ENCODE peak calls at places on chromosome 20, in nine cellular contexts. One of them, this sample, is unnamed.

GRCh38 chr20:36237477-36237876 is 1.2 kb downstream of the AAR2 start:
- DNase-seq in endodermal cell: no peak
- DNase-seq in heart left ventricle: no peak
- DNase-seq in ovary: no peak
- DNase-seq in spleen: no peak
- DNase-seq in small intestine: no peak
- DNase-seq in AG04450: no peak
- DNase-seq in GM23248: peak; percentile 28
- DNase-seq in SK-N-SH: no peak
- DNase-seq in this sample: no peak

GRCh38 chr20:58470336-58470978 is 44.7 kb downstream of the APCDD1L start:
- DNase-seq in endodermal cell: peak; percentile 32
- DNase-seq in ovary: no peak
- DNase-seq in SK-N-SH: no peak
- DNase-seq in GM23248: no peak
- DNase-seq in AG04450: no peak
- DNase-seq in spleen: no peak
- DNase-seq in small intestine: no peak
- DNase-seq in heart left ventricle: no peak
- DNase-seq in this sample: no peak

GRCh38 chr20:7348253-7348652 is 580.8 kb downstream of the BMP2 start:
- DNase-seq in spleen: no peak
- DNase-seq in AG04450: no peak
- DNase-seq in heart left ventricle: no peak
- DNase-seq in GM23248: peak; percentile 15
- DNase-seq in small intestine: no peak
- DNase-seq in ovary: no peak
- DNase-seq in SK-N-SH: no peak
- DNase-seq in endodermal cell: no peak
- DNase-seq in this sample: no peak

GRCh38 chr20:49768204-49769124 is 44.2 kb upstream of the SLC9A8 start:
- DNase-seq in GM23248: peak; percentile 87
- DNase-seq in ovary: peak; percentile 55
- DNase-seq in spleen: no peak
- DNase-seq in heart left ventricle: peak; percentile 34
- DNase-seq in small intestine: peak; percentile 82
- DNase-seq in endodermal cell: peak; percentile 74
- DNase-seq in AG04450: peak; percentile 38
- DNase-seq in SK-N-SH: no peak
- DNase-seq in this sample: no peak

GRCh38 chr20:46308258-46309157 is at the start of gene CDH22:
- DNase-seq in spleen: no peak
- DNase-seq in ovary: peak; percentile 76
- DNase-seq in GM23248: peak; percentile 65
- DNase-seq in endodermal cell: peak; percentile 85
- DNase-seq in small intestine: no peak
- DNase-seq in AG04450: no peak
- DNase-seq in SK-N-SH: peak; percentile 91
- DNase-seq in heart left ventricle: peak; percentile 31
- DNase-seq in this sample: peak; percentile 37

GRCh38 chr20:1567392-1568165 is 10.1 kb upstream of the SIRPD start:
- DNase-seq in SK-N-SH: no peak
- DNase-seq in endodermal cell: peak; percentile 72
- DNase-seq in small intestine: no peak
- DNase-seq in heart left ventricle: no peak
- DNase-seq in spleen: no peak
- DNase-seq in GM23248: peak; percentile 88
- DNase-seq in ovary: no peak
- DNase-seq in AG04450: no peak
- DNase-seq in this sample: no peak

GRCh38 chr20:48831702-48832422 is 4.1 kb upstream of the PREX1 start:
- DNase-seq in heart left ventricle: peak; percentile 57
- DNase-seq in AG04450: no peak
- DNase-seq in ovary: no peak
- DNase-seq in spleen: peak; percentile 70
- DNase-seq in small intestine: no peak
- DNase-seq in GM23248: peak; percentile 70
- DNase-seq in endodermal cell: no peak
- DNase-seq in SK-N-SH: no peak
- DNase-seq in this sample: peak; percentile 60

GRCh38 chr20:10282930-10283556 is 64.4 kb downstream of the SNAP25 start:
- DNase-seq in AG04450: no peak
- DNase-seq in SK-N-SH: no peak
- DNase-seq in GM23248: peak; percentile 50
- DNase-seq in ovary: no peak
- DNase-seq in small intestine: no peak
- DNase-seq in heart left ventricle: no peak
- DNase-seq in endodermal cell: no peak
- DNase-seq in spleen: no peak
- DNase-seq in this sample: no peak

GRCh38 chr20:32790751-32791057 is 28.5 kb downstream of the DNMT3B start:
- DNase-seq in SK-N-SH: no peak
- DNase-seq in small intestine: no peak
- DNase-seq in AG04450: no peak
- DNase-seq in endodermal cell: no peak
- DNase-seq in GM23248: no peak
- DNase-seq in heart left ventricle: no peak
- DNase-seq in ovary: no peak
- DNase-seq in spleen: no peak
- DNase-seq in this sample: no peak

GRCh38 chr20:21513881-21514540 is at the start of gene NKX2-2:
- DNase-seq in AG04450: no peak
- DNase-seq in SK-N-SH: peak; percentile 32
- DNase-seq in GM23248: no peak
- DNase-seq in spleen: no peak
- DNase-seq in small intestine: no peak
- DNase-seq in heart left ventricle: no peak
- DNase-seq in endodermal cell: peak; percentile 82
- DNase-seq in ovary: no peak
- DNase-seq in this sample: no peak

GRCh38 chr20:63898882-63899558 is 4.1 kb downstream of the DNAJC5 start:
- DNase-seq in ovary: no peak
- DNase-seq in heart left ventricle: no peak
- DNase-seq in AG04450: no peak
- DNase-seq in GM23248: no peak
- DNase-seq in small intestine: no peak
- DNase-seq in SK-N-SH: no peak
- DNase-seq in spleen: peak; percentile 81
- DNase-seq in endodermal cell: no peak
- DNase-seq in this sample: no peak

GRCh38 chr20:32877507-32877906 is 18.8 kb downstream of the EFCAB8 start:
- DNase-seq in AG04450: peak; percentile 81
- DNase-seq in spleen: no peak
- DNase-seq in endodermal cell: no peak
- DNase-seq in ovary: no peak
- DNase-seq in small intestine: no peak
- DNase-seq in heart left ventricle: no peak
- DNase-seq in GM23248: no peak
- DNase-seq in SK-N-SH: no peak
- DNase-seq in this sample: no peak

GRCh38 chr20:60984666-60985065 is 267.4 kb upstream of the CDH4 start:
- DNase-seq in GM23248: no peak
- DNase-seq in heart left ventricle: no peak
- DNase-seq in small intestine: no peak
- DNase-seq in AG04450: no peak
- DNase-seq in endodermal cell: no peak
- DNase-seq in SK-N-SH: no peak
- DNase-seq in ovary: no peak
- DNase-seq in spleen: no peak
- DNase-seq in this sample: no peak

GRCh38 chr20:46260480-46260879 is 47.8 kb downstream of the CDH22 start:
- DNase-seq in GM23248: peak; percentile 19
- DNase-seq in small intestine: no peak
- DNase-seq in heart left ventricle: no peak
- DNase-seq in SK-N-SH: no peak
- DNase-seq in AG04450: no peak
- DNase-seq in spleen: no peak
- DNase-seq in ovary: no peak
- DNase-seq in endodermal cell: no peak
- DNase-seq in this sample: peak; percentile 48

GRCh38 chr20:24875078-24875477 is 74.0 kb upstream of the CST7 start:
- DNase-seq in spleen: no peak
- DNase-seq in ovary: no peak
- DNase-seq in GM23248: no peak
- DNase-seq in heart left ventricle: no peak
- DNase-seq in AG04450: no peak
- DNase-seq in small intestine: no peak
- DNase-seq in SK-N-SH: no peak
- DNase-seq in endodermal cell: no peak
- DNase-seq in this sample: no peak

DNA sequence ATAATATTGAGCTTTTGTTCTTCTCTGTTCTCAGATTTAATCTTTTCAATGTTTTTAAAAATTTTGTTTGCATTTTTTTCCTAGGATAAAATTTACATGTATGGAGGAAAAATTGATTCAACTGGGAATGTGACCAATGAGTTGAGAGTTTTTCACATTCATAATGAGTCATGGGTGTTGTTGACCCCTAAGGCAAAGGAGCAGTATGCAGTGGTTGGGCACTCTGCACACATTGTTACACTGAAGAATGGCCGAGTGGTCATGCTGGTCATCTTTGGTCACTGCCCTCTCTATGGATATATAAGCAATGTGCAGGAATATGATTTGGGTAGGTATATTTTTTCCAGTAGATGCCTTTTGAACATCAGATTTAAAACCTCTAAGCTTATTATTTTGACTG is 89.8 kb downstream of the ATRN start:
- DNase-seq in AG04450: no peak
- DNase-seq in GM23248: peak; percentile 40
- DNase-seq in heart left ventricle: no peak
- DNase-seq in ovary: no peak
- DNase-seq in spleen: no peak
- DNase-seq in SK-N-SH: no peak
- DNase-seq in endodermal cell: no peak
- DNase-seq in small intestine: no peak
- DNase-seq in this sample: no peak
- H3K4me3 ChIP-seq in AG04450: no peak overlapping the region
- H3K4me3 ChIP-seq in GM23248: no peak overlapping the region
- H3K4me3 ChIP-seq in heart left ventricle: no peak overlapping the region
- H3K4me3 ChIP-seq in ovary: no peak overlapping the region
- H3K4me3 ChIP-seq in spleen: no peak overlapping the region
- H3K4me3 ChIP-seq in SK-N-SH: no peak overlapping the region
- H3K4me3 ChIP-seq in endodermal cell: no peak overlapping the region
- H3K4me3 ChIP-seq in small intestine: no peak overlapping the region
- H3K4me3 ChIP-seq in this sample: no peak overlapping the region

GRCh38 chr20:56899495-56899894 is 270.4 kb downstream of the TFAP2C start:
- DNase-seq in SK-N-SH: no peak
- DNase-seq in small intestine: no peak
- DNase-seq in spleen: no peak
- DNase-seq in ovary: no peak
- DNase-seq in GM23248: no peak
- DNase-seq in AG04450: no peak
- DNase-seq in heart left ventricle: no peak
- DNase-seq in endodermal cell: no peak
- DNase-seq in this sample: no peak

GRCh38 chr20:56903858-56904257 is 274.8 kb downstream of the TFAP2C start:
- DNase-seq in AG04450: no peak
- DNase-seq in SK-N-SH: no peak
- DNase-seq in endodermal cell: no peak
- DNase-seq in ovary: no peak
- DNase-seq in spleen: no peak
- DNase-seq in small intestine: no peak
- DNase-seq in GM23248: no peak
- DNase-seq in heart left ventricle: no peak
- DNase-seq in this sample: no peak

GRCh38 chr20:56900252-56900651 is 271.1 kb downstream of the TFAP2C start:
- DNase-seq in spleen: no peak
- DNase-seq in heart left ventricle: no peak
- DNase-seq in SK-N-SH: no peak
- DNase-seq in endodermal cell: no peak
- DNase-seq in small intestine: no peak
- DNase-seq in AG04450: no peak
- DNase-seq in GM23248: no peak
- DNase-seq in ovary: no peak
- DNase-seq in this sample: no peak

GRCh38 chr20:56897318-56897962 is 268.3 kb downstream of the TFAP2C start:
- DNase-seq in spleen: no peak
- DNase-seq in AG04450: no peak
- DNase-seq in endodermal cell: peak; percentile 61
- DNase-seq in small intestine: no peak
- DNase-seq in SK-N-SH: no peak
- DNase-seq in ovary: no peak
- DNase-seq in heart left ventricle: no peak
- DNase-seq in GM23248: no peak
- DNase-seq in this sample: no peak

GRCh38 chr20:56903421-56903820 is 274.3 kb downstream of the TFAP2C start:
- DNase-seq in spleen: no peak
- DNase-seq in endodermal cell: no peak
- DNase-seq in AG04450: no peak
- DNase-seq in small intestine: no peak
- DNase-seq in GM23248: no peak
- DNase-seq in heart left ventricle: no peak
- DNase-seq in ovary: no peak
- DNase-seq in SK-N-SH: no peak
- DNase-seq in this sample: no peak
- H3K27me3 ChIP-seq in spleen: peaks cover 7% of the 10 kb centered on the region
- H3K27me3 ChIP-seq in endodermal cell: no peaks in the 10 kb centered on the region
- H3K27me3 ChIP-seq in AG04450: no peaks in the 10 kb centered on the region
- H3K27me3 ChIP-seq in small intestine: no peaks in the 10 kb centered on the region
- H3K27me3 ChIP-seq in GM23248: peaks cover 7% of the 10 kb centered on the region
- H3K27me3 ChIP-seq in heart left ventricle: no peaks in the 10 kb centered on the region
- H3K27me3 ChIP-seq in ovary: no peaks in the 10 kb centered on the region
- H3K27me3 ChIP-seq in SK-N-SH: peaks cover 5% of the 10 kb centered on the region
- H3K27me3 ChIP-seq in this sample: peaks cover 56% of the 10 kb centered on the region

DNA sequence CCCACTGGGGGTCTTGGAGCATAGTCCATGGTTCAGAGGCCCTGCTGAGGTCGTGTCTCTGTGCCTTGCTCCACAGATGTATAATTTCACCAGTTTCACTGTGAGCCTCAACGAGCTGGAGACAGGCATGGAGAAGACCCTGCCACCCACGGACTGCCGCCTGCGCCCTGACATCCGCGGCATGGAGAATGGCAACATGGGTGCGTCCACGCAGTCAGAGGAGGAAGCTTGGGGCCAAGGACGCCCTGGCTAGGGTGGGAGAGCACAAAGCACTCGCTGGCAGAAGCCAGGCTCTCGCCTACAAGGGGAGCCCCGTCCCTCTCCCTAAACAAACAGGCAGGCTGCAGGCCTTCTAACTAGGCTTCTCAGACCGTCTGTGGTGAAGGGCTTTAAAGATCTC is 13.7 kb upstream of the ADRM1 start:
- DNase-seq in heart left ventricle: no peak
- DNase-seq in ovary: no peak
- DNase-seq in SK-N-SH: no peak
- DNase-seq in GM23248: no peak
- DNase-seq in endodermal cell: no peak
- DNase-seq in AG04450: no peak
- DNase-seq in spleen: peak; percentile 86
- DNase-seq in small intestine: no peak
- DNase-seq in this sample: no peak
- H3K4me3 ChIP-seq in heart left ventricle: no peak overlapping the region
- H3K4me3 ChIP-seq in ovary: no peak overlapping the region
- H3K4me3 ChIP-seq in SK-N-SH: no peak overlapping the region
- H3K4me3 ChIP-seq in GM23248: no peak overlapping the region
- H3K4me3 ChIP-seq in endodermal cell: no peak overlapping the region
- H3K4me3 ChIP-seq in AG04450: no peak overlapping the region
- H3K4me3 ChIP-seq in spleen: no peak overlapping the region
- H3K4me3 ChIP-seq in small intestine: no peak overlapping the region
- H3K4me3 ChIP-seq in this sample: no peak overlapping the region

DNA sequence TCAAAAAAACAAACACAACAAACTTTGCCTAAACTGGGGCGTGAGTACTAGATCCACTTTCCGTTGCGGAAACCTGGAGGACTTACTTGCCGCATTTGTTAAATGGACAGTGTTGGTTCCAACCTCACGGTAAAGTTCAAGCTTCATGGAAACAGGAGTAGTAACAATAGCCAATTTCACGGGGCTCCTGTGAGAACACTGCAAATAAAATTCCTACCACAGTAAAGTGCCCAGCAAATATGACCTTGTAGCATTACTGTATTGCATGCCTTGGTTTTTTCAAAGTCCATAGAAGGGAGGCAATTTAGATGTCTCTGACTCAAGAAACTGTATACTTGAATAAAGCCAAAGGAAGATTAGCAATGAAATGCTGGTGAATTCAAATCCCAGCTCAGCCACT is 3.6 kb upstream of the CYP24A1 start:
- DNase-seq in spleen: no peak
- DNase-seq in SK-N-SH: no peak
- DNase-seq in AG04450: no peak
- DNase-seq in small intestine: no peak
- DNase-seq in heart left ventricle: no peak
- DNase-seq in ovary: no peak
- DNase-seq in GM23248: no peak
- DNase-seq in endodermal cell: no peak
- DNase-seq in this sample: no peak
- H3K27me3 ChIP-seq in spleen: peaks cover 82% of the 10 kb centered on the region
- H3K27me3 ChIP-seq in SK-N-SH: peaks cover 17% of the 10 kb centered on the region
- H3K27me3 ChIP-seq in AG04450: peaks cover 36% of the 10 kb centered on the region
- H3K27me3 ChIP-seq in small intestine: peaks cover 21% of the 10 kb centered on the region
- H3K27me3 ChIP-seq in heart left ventricle: peaks cover 28% of the 10 kb centered on the region
- H3K27me3 ChIP-seq in ovary: no peaks in the 10 kb centered on the region
- H3K27me3 ChIP-seq in GM23248: peaks cover 17% of the 10 kb centered on the region
- H3K27me3 ChIP-seq in endodermal cell: peaks cover 47% of the 10 kb centered on the region
- H3K27me3 ChIP-seq in this sample: peaks cover 97% of the 10 kb centered on the region

This sample was measured in left ventricle myocardium inferior.